ENCODE peak calls at places on chromosomes 4 and X, in six cellular contexts. One of them, this sample, is unnamed. For H3K4me1, the result is how much of the 10 kb centered on the place peaks cover.

GRCh38 chr4:75916091-75916661 is 13.9 kb upstream of the PPEF2 start:
- DNase-seq in upper lobe of right lung: no peak
- DNase-seq in suprapubic skin: no peak
- DNase-seq in fibroblast of lung: peak
- DNase-seq in heart left ventricle: no peak
- DNase-seq in psoas muscle: no peak
- DNase-seq in this sample: no peak

GRCh38 chr4:153081693-153082092 is 122.5 kb upstream of the TRIM2 start:
- DNase-seq in upper lobe of right lung: no peak
- DNase-seq in suprapubic skin: no peak
- DNase-seq in fibroblast of lung: no peak
- DNase-seq in heart left ventricle: no peak
- DNase-seq in psoas muscle: no peak
- DNase-seq in this sample: no peak

GRCh38 chrX:134625315-134625718 is 33.0 kb downstream of the PLAC1 start:
- DNase-seq in upper lobe of right lung: no peak
- DNase-seq in suprapubic skin: no peak
- DNase-seq in fibroblast of lung: peak
- DNase-seq in heart left ventricle: no peak
- DNase-seq in psoas muscle: peak
- DNase-seq in this sample: no peak

GRCh38 chr4:187124311-187124710 is 400.7 kb upstream of the FAT1 start:
- DNase-seq in upper lobe of right lung: no peak
- DNase-seq in suprapubic skin: no peak
- DNase-seq in fibroblast of lung: no peak
- DNase-seq in heart left ventricle: no peak
- DNase-seq in psoas muscle: no peak
- DNase-seq in this sample: no peak

GRCh38 chr4:20028694-20029093 is 223.0 kb upstream of the SLIT2 start:
- DNase-seq in upper lobe of right lung: no peak
- DNase-seq in suprapubic skin: no peak
- DNase-seq in fibroblast of lung: peak
- DNase-seq in heart left ventricle: no peak
- DNase-seq in psoas muscle: no peak
- DNase-seq in this sample: no peak

GRCh38 chrX:10607233-10607632 is 13.2 kb downstream of the MID1 start:
- DNase-seq in upper lobe of right lung: no peak
- DNase-seq in suprapubic skin: no peak
- DNase-seq in fibroblast of lung: no peak
- DNase-seq in heart left ventricle: no peak
- DNase-seq in psoas muscle: no peak
- DNase-seq in this sample: no peak

GRCh38 chr4:16120720-16121119 is 36.9 kb upstream of the PROM1 start:
- DNase-seq in upper lobe of right lung: no peak
- DNase-seq in suprapubic skin: no peak
- DNase-seq in fibroblast of lung: no peak
- DNase-seq in heart left ventricle: no peak
- DNase-seq in psoas muscle: no peak
- DNase-seq in this sample: no peak

GRCh38 chr4:128517096-128517738 is 229.6 kb upstream of the PGRMC2 start:
- DNase-seq in upper lobe of right lung: no peak
- DNase-seq in suprapubic skin: no peak
- DNase-seq in fibroblast of lung: peak
- DNase-seq in heart left ventricle: no peak
- DNase-seq in psoas muscle: no peak
- DNase-seq in this sample: no peak

GRCh38 chrX:147779173-147779572 is 132.5 kb upstream of the FMR1 start:
- DNase-seq in upper lobe of right lung: no peak
- DNase-seq in suprapubic skin: no peak
- DNase-seq in fibroblast of lung: no peak
- DNase-seq in heart left ventricle: no peak
- DNase-seq in psoas muscle: no peak
- DNase-seq in this sample: no peak

GRCh38 chrX:147776988-147777387 is 134.7 kb upstream of the FMR1 start:
- DNase-seq in upper lobe of right lung: no peak
- DNase-seq in suprapubic skin: no peak
- DNase-seq in fibroblast of lung: no peak
- DNase-seq in heart left ventricle: no peak
- DNase-seq in psoas muscle: no peak
- DNase-seq in this sample: no peak

DNA sequence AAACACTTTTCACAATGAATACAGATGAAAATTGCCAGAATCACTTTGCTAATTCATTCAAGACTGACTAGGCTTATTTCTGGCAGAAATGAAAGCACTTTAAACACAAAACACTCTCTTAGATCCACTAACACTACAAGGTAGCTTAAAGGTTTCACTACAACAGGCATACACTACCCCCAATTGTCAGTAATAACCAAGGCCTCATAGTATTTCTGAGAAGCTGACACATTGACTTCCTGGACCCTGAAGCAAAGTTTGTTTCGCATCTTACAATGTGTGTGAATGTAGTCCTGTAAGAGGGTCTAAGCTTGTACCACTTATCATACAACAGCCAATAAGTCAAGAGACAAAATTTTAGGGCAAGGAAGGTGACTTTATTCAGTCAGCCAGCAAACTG is 129.9 kb upstream of the FMR1 start:
- DNase-seq in upper lobe of right lung: no peak
- DNase-seq in suprapubic skin: no peak
- DNase-seq in fibroblast of lung: no peak
- DNase-seq in heart left ventricle: no peak
- DNase-seq in psoas muscle: no peak
- DNase-seq in this sample: no peak
- H3K4me1 ChIP-seq in upper lobe of right lung: under half
- H3K4me1 ChIP-seq in suprapubic skin: under half
- H3K4me1 ChIP-seq in fibroblast of lung: under half
- H3K4me1 ChIP-seq in heart left ventricle: under half
- H3K4me1 ChIP-seq in psoas muscle: under half
- H3K4me1 ChIP-seq in this sample: under half

GRCh38 chr4:174217273-174218126 is 66.0 kb downstream of the FBXO8 start:
- DNase-seq in upper lobe of right lung: no peak
- DNase-seq in suprapubic skin: no peak
- DNase-seq in fibroblast of lung: peak
- DNase-seq in heart left ventricle: peak
- DNase-seq in psoas muscle: peak
- DNase-seq in this sample: peak

GRCh38 chr4:174215055-174215454 is 68.4 kb downstream of the FBXO8 start:
- DNase-seq in upper lobe of right lung: no peak
- DNase-seq in suprapubic skin: no peak
- DNase-seq in fibroblast of lung: peak
- DNase-seq in heart left ventricle: no peak
- DNase-seq in psoas muscle: no peak
- DNase-seq in this sample: no peak

GRCh38 chr4:174215936-174216699 is 67.3 kb downstream of the FBXO8 start:
- DNase-seq in upper lobe of right lung: no peak
- DNase-seq in suprapubic skin: no peak
- DNase-seq in fibroblast of lung: peak
- DNase-seq in heart left ventricle: no peak
- DNase-seq in psoas muscle: no peak
- DNase-seq in this sample: no peak

GRCh38 chr4:174216935-174217272 is 66.6 kb downstream of the FBXO8 start:
- DNase-seq in upper lobe of right lung: no peak
- DNase-seq in suprapubic skin: no peak
- DNase-seq in fibroblast of lung: no peak
- DNase-seq in heart left ventricle: no peak
- DNase-seq in psoas muscle: no peak
- DNase-seq in this sample: no peak

GRCh38 chr4:174218127-174218790 is 65.2 kb downstream of the FBXO8 start:
- DNase-seq in upper lobe of right lung: no peak
- DNase-seq in suprapubic skin: no peak
- DNase-seq in fibroblast of lung: peak
- DNase-seq in heart left ventricle: no peak
- DNase-seq in psoas muscle: no peak
- DNase-seq in this sample: no peak
- H3K4me3 ChIP-seq in upper lobe of right lung: no peak
- H3K4me3 ChIP-seq in suprapubic skin: peak
- H3K4me3 ChIP-seq in fibroblast of lung: peak
- H3K4me3 ChIP-seq in heart left ventricle: peak
- H3K4me3 ChIP-seq in psoas muscle: peak
- H3K4me3 ChIP-seq in this sample: peak

GRCh38 chr4:56908206-56909082 is 744 bp downstream of the REST start:
- DNase-seq in upper lobe of right lung: peak
- DNase-seq in suprapubic skin: peak
- DNase-seq in fibroblast of lung: peak
- DNase-seq in heart left ventricle: peak
- DNase-seq in psoas muscle: peak
- DNase-seq in this sample: peak

GRCh38 chr4:56906534-56906933 is 1.2 kb upstream of the REST start:
- DNase-seq in upper lobe of right lung: no peak
- DNase-seq in suprapubic skin: no peak
- DNase-seq in fibroblast of lung: no peak
- DNase-seq in heart left ventricle: no peak
- DNase-seq in psoas muscle: no peak
- DNase-seq in this sample: no peak

GRCh38 chr4:56909083-56909981 is 1.6 kb downstream of the REST start:
- DNase-seq in upper lobe of right lung: no peak
- DNase-seq in suprapubic skin: peak
- DNase-seq in fibroblast of lung: peak
- DNase-seq in heart left ventricle: peak
- DNase-seq in psoas muscle: peak
- DNase-seq in this sample: peak

GRCh38 chr4:56907489-56908205 is at the start of gene REST:
- DNase-seq in upper lobe of right lung: peak
- DNase-seq in suprapubic skin: peak
- DNase-seq in fibroblast of lung: peak
- DNase-seq in heart left ventricle: peak
- DNase-seq in psoas muscle: peak
- DNase-seq in this sample: peak

GRCh38 chr4:56907009-56907408 is 691 bp upstream of the REST start:
- DNase-seq in upper lobe of right lung: no peak
- DNase-seq in suprapubic skin: no peak
- DNase-seq in fibroblast of lung: no peak
- DNase-seq in heart left ventricle: no peak
- DNase-seq in psoas muscle: no peak
- DNase-seq in this sample: no peak
- H3K27ac ChIP-seq in upper lobe of right lung: no peak
- H3K27ac ChIP-seq in suprapubic skin: no peak
- H3K27ac ChIP-seq in fibroblast of lung: no peak
- H3K27ac ChIP-seq in heart left ventricle: no peak
- H3K27ac ChIP-seq in psoas muscle: peak
- H3K27ac ChIP-seq in this sample: no peak

GRCh38 chrX:35416783-35417182 is 381.4 kb upstream of the MAGEB16 start:
- DNase-seq in upper lobe of right lung: no peak
- DNase-seq in suprapubic skin: no peak
- DNase-seq in fibroblast of lung: no peak
- DNase-seq in heart left ventricle: no peak
- DNase-seq in psoas muscle: no peak
- DNase-seq in this sample: no peak
- H3K4me1 ChIP-seq in upper lobe of right lung: under half
- H3K4me1 ChIP-seq in suprapubic skin: under half
- H3K4me1 ChIP-seq in fibroblast of lung: under half
- H3K4me1 ChIP-seq in heart left ventricle: under half
- H3K4me1 ChIP-seq in psoas muscle: under half
- H3K4me1 ChIP-seq in this sample: under half

GRCh38 chr4:101792056-101792575 is 1.6 kb downstream of the BANK1 start:
- DNase-seq in upper lobe of right lung: no peak
- DNase-seq in suprapubic skin: no peak
- DNase-seq in fibroblast of lung: no peak
- DNase-seq in heart left ventricle: no peak
- DNase-seq in psoas muscle: no peak
- DNase-seq in this sample: no peak

GRCh38 chr4:101793397-101793796 is 2.9 kb downstream of the BANK1 start:
- DNase-seq in upper lobe of right lung: no peak
- DNase-seq in suprapubic skin: no peak
- DNase-seq in fibroblast of lung: no peak
- DNase-seq in heart left ventricle: no peak
- DNase-seq in psoas muscle: no peak
- DNase-seq in this sample: no peak

GRCh38 chr4:101790521-101791188 is at the start of gene BANK1:
- DNase-seq in upper lobe of right lung: peak
- DNase-seq in suprapubic skin: no peak
- DNase-seq in fibroblast of lung: peak
- DNase-seq in heart left ventricle: peak
- DNase-seq in psoas muscle: peak
- DNase-seq in this sample: peak

GRCh38 chr4:101787917-101788316 is 2.6 kb upstream of the BANK1 start:
- DNase-seq in upper lobe of right lung: no peak
- DNase-seq in suprapubic skin: no peak
- DNase-seq in fibroblast of lung: no peak
- DNase-seq in heart left ventricle: no peak
- DNase-seq in psoas muscle: no peak
- DNase-seq in this sample: no peak

GRCh38 chr4:101791189-101791572 is 651 bp downstream of the BANK1 start:
- DNase-seq in upper lobe of right lung: no peak
- DNase-seq in suprapubic skin: no peak
- DNase-seq in fibroblast of lung: no peak
- DNase-seq in heart left ventricle: no peak
- DNase-seq in psoas muscle: no peak
- DNase-seq in this sample: no peak
- H3K4me3 ChIP-seq in upper lobe of right lung: peak
- H3K4me3 ChIP-seq in suprapubic skin: peak
- H3K4me3 ChIP-seq in fibroblast of lung: peak
- H3K4me3 ChIP-seq in heart left ventricle: peak
- H3K4me3 ChIP-seq in psoas muscle: peak
- H3K4me3 ChIP-seq in this sample: no peak

DNA sequence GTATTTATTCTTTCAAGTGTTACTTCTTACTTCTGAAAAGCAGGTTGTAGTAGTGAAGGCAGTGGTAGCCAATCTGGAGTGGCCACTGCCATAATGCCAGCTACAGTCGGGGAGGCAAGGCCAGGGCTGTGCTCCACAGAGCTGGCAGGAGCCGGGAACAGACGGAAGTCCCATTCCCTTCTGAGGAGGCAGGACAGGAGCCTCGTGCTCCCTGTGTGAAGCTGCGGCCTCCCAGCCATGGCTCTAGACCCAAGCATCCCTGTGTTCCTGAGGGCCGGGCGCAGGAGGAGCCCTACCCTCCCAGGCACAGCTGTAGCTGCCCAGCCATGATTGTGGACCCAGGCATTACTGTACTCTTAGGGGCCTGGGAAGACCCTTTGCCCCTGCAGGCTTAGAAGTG is 461.8 kb downstream of the ADGRL3 start:
- DNase-seq in upper lobe of right lung: no peak
- DNase-seq in suprapubic skin: no peak
- DNase-seq in fibroblast of lung: no peak
- DNase-seq in heart left ventricle: no peak
- DNase-seq in psoas muscle: no peak
- DNase-seq in this sample: no peak
- H3K27ac ChIP-seq in upper lobe of right lung: no peak
- H3K27ac ChIP-seq in suprapubic skin: no peak
- H3K27ac ChIP-seq in fibroblast of lung: no peak
- H3K27ac ChIP-seq in heart left ventricle: no peak
- H3K27ac ChIP-seq in psoas muscle: no peak
- H3K27ac ChIP-seq in this sample: no peak

This sample was measured in aorta.